ENCODE peak calls at places on chromosomes 4 and X, in nine cellular contexts. G is AG10803, Z is pancreas, X is upper lobe of right lung, F is GM20000, J is tibial artery, O is fibroblast of mammary gland, C is colonic mucosa, U is MCF 10A. M is an unnamed sample.

GRCh38 chrX:118761950-118762725 is 34.7 kb downstream of the IL13RA1 start:
- DNase-seq in J (no peak), Z (no peak), X (no peak), G (no peak), C (no peak), F (peak), O (peak), U (no peak), M (peak)

GRCh38 chr4:158996669-158997074 is 106.2 kb upstream of the RAPGEF2 start:
- DNase-seq in F (no peak), Z (no peak), C (no peak), G (peak), O (peak), U (peak), J (no peak), X (no peak), M (peak)

GRCh38 chr4:109826719-109827118 is 1.1 kb upstream of the RRH start:
- DNase-seq in U (peak), C (no peak), X (no peak), G (peak), Z (no peak), J (no peak), O (peak), F (peak), M (peak)

GRCh38 chr4:121077496-121077895 is 5.2 kb upstream of the NDNF start:
- DNase-seq in F (no peak), G (no peak), C (no peak), O (no peak), J (no peak), Z (no peak), X (no peak), U (peak), M (no peak)

GRCh38 chrX:112642349-112642748 is 37.4 kb downstream of the LHFPL1 start:
- DNase-seq in U (peak), Z (peak), C (peak), F (peak), O (peak), G (peak), X (no peak), J (no peak), M (peak)

GRCh38 chrX:2694868-2695267 is 3.8 kb downstream of the CD99 start:
- DNase-seq in J (no peak), C (no peak), G (no peak), F (no peak), O (peak), Z (no peak), U (no peak), X (no peak), M (no peak)

GRCh38 chr4:183175631-183176232 is 76.7 kb downstream of the WWC2 start:
- DNase-seq in Z (no peak), G (peak), X (no peak), C (no peak), F (no peak), U (no peak), J (no peak), O (no peak), M (peak)

GRCh38 chrX:39012561-39013209 is 211.4 kb downstream of the MID1IP1 start:
- DNase-seq in X (no peak), G (peak), O (peak), U (no peak), Z (no peak), C (no peak), F (no peak), J (no peak), M (peak)

GRCh38 chrX:64206556-64207162 is 1.2 kb upstream of the AMER1 start:
- DNase-seq in G (peak), C (no peak), F (no peak), X (peak), O (no peak), Z (peak), U (no peak), J (no peak), M (peak)

GRCh38 chrX:40202456-40202855 is 104.7 kb upstream of the BCOR start:
- DNase-seq in O (no peak), F (no peak), U (no peak), X (no peak), G (no peak), J (no peak), C (no peak), Z (no peak), M (no peak)

GRCh38 chr4:38667005-38667771 is 3.2 kb downstream of the KLF3 start:
- DNase-seq in X (no peak), O (peak), C (peak), Z (peak), G (peak), F (no peak), J (peak), U (peak), M (peak)

GRCh38 chr4:179843370-179843769 is 2399.8 kb upstream of the TENM3 start:
- DNase-seq in Z (no peak), J (no peak), F (no peak), O (no peak), U (no peak), C (no peak), X (no peak), G (no peak), M (no peak)

GRCh38 chr4:165439981-165440380 is 61.2 kb downstream of the CPE start:
- DNase-seq in F (no peak), U (peak), X (no peak), G (no peak), C (no peak), O (no peak), J (no peak), Z (no peak), M (no peak)

GRCh38 chr4:93810340-93810992 is 18.1 kb upstream of the ATOH1 start:
- DNase-seq in F (no peak), C (peak), Z (peak), G (no peak), J (no peak), U (peak), X (no peak), O (no peak), M (no peak)

GRCh38 chr4:8538703-8539567 is 41.3 kb upstream of the GPR78 start:
- DNase-seq in F (no peak), U (peak), J (no peak), G (peak), X (peak), C (no peak), O (peak), Z (peak), M (peak)

GRCh38 chrX:35665311-35665710 is 132.8 kb upstream of the MAGEB16 start:
- DNase-seq in F (no peak), Z (no peak), C (no peak), U (peak), J (no peak), G (no peak), O (no peak), X (no peak), M (no peak)

GRCh38 chrX:1443496-1444075 is 9.1 kb downstream of the ASMTL start:
- DNase-seq in F (no peak), J (peak), X (peak), G (no peak), U (no peak), Z (peak), C (no peak), O (no peak), M (no peak)

GRCh38 chrX:141733371-141733770 is 34.8 kb upstream of the SPANXD start:
- DNase-seq in Z (no peak), G (no peak), C (no peak), O (peak), X (no peak), J (no peak), U (peak), F (no peak), M (no peak)
- TF ChIP-seq CTCF in Z (no peak), G (no peak), C (no peak), O (no peak), X (no peak), J (no peak), U (no peak), F (no peak), M (no peak)

DNA sequence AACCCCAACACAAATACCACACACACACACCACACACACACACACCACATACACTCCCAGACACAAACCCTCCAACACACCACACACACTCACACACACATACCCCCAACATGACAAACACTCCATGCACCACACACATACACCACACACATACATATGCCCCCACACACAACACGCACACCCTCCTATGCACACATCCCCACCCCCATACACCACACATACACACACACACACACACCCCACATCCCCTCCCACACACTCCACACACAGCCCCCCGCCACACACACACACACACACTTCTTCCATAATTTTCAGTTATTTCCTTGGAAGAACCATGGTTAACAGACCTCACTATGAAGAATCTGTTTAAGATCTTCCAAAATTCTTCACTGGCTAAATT is 173.5 kb upstream of the KCNIP4 start:
- DNase-seq in J (no peak), U (no peak), X (no peak), O (no peak), C (no peak), Z (no peak), F (no peak), G (no peak), M (no peak)
- TF ChIP-seq CTCF in J (no peak), U (no peak), X (no peak), O (no peak), C (no peak), Z (no peak), F (no peak), G (no peak), M (no peak)

GRCh38 chrX:47723689-47724088 is 64.7 kb upstream of the UXT start:
- DNase-seq in G (no peak), O (no peak), U (no peak), F (no peak), C (no peak), X (no peak), J (no peak), Z (no peak), M (no peak)
- TF ChIP-seq CTCF in G (no peak), O (no peak), U (no peak), F (no peak), C (no peak), X (no peak), J (no peak), Z (no peak), M (no peak)

GRCh38 chr4:87497586-87497985 is 31.6 kb downstream of the SPARCL1 start:
- DNase-seq in F (no peak), O (no peak), X (no peak), G (no peak), U (no peak), C (no peak), J (no peak), Z (no peak), M (no peak)
- TF ChIP-seq CTCF in F (no peak), O (no peak), X (no peak), G (no peak), U (no peak), C (no peak), J (no peak), Z (no peak), M (no peak)

GRCh38 chr4:82462415-82462831 is 32.0 kb downstream of the ENOPH1 start:
- DNase-seq in F (peak), J (peak), G (peak), U (peak), X (peak), Z (peak), O (peak), C (peak), M (peak)
- TF ChIP-seq CTCF in F (peak), J (peak), G (peak), U (peak), X (peak), Z (peak), O (peak), C (peak), M (peak)

GRCh38 chrX:13597928-13598327 is 28.5 kb downstream of the EGFL6 start:
- DNase-seq in U (peak), J (no peak), C (no peak), X (no peak), F (no peak), O (peak), G (no peak), Z (peak), M (no peak)

GRCh38 chrX:13599491-13599890 is 30.1 kb downstream of the EGFL6 start:
- DNase-seq in G (no peak), X (no peak), F (no peak), O (no peak), J (no peak), Z (no peak), U (no peak), C (no peak), M (peak)

DNA sequence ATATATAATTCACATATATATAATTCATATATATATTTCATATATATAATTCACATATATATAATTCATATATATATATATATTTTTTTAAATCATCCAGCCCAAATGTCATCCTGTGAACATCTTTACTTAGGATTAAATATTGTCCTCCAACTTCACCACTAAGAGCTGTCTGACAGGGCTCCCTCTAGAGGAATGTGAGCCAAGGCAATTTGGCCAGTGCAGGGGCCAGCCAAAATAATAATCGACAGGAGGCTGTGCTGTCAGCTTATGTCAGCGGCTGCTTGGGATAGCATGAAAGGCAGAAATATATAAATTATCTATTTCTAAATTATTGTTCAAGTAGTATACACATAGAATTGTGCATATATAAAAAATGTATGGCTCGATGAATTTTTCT is 29.5 kb downstream of the EGFL6 start:
- DNase-seq in U (peak), F (no peak), C (no peak), J (no peak), Z (no peak), X (no peak), G (no peak), O (peak), M (peak)
- TF ChIP-seq CTCF in U (peak), F (no peak), C (no peak), J (no peak), Z (no peak), X (no peak), G (peak), O (peak), M (peak)

DNA sequence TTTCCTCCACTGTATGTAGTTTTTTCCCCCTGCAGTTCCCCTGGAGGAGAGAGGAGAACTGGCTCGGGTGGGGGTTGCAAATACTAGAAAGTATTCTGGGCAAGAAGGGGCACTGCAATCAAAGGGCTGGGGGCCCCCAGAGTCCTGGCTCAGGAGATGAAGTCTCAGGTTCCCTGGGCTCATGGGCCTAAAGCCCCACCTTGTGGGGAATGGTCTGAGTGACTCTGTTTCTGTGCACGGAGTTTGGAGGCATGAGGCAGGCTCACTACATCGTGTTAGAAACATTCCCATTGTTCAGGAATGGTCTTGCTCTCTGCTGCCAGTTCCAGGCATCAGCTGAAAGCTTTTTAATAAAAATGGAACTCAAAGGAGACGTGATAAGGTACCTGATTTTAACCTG is 122.5 kb downstream of the TMEM164 start:
- DNase-seq in G (no peak), X (no peak), C (no peak), O (no peak), F (no peak), U (no peak), J (no peak), Z (no peak), M (peak)
- TF ChIP-seq CTCF in G (peak), X (no peak), C (no peak), O (peak), F (no peak), U (no peak), J (no peak), Z (no peak), M (peak)

GRCh38 chrX:9340619-9341304 is 124.1 kb upstream of the TBL1X start:
- DNase-seq in C (peak), F (peak), O (peak), X (no peak), J (peak), G (peak), Z (peak), U (peak), M (peak)

GRCh38 chrX:9342581-9343051 is 122.2 kb upstream of the TBL1X start:
- DNase-seq in U (peak), Z (peak), J (peak), X (peak), G (peak), C (peak), F (no peak), O (peak), M (peak)

GRCh38 chrX:9343971-9344370 is 120.9 kb upstream of the TBL1X start:
- DNase-seq in Z (no peak), U (no peak), X (no peak), C (no peak), O (no peak), F (no peak), G (no peak), J (no peak), M (no peak)

GRCh38 chrX:9339603-9340569 is 125.0 kb upstream of the TBL1X start:
- DNase-seq in Z (no peak), U (no peak), C (no peak), X (no peak), O (no peak), J (peak), F (no peak), G (no peak), M (no peak)

DNA sequence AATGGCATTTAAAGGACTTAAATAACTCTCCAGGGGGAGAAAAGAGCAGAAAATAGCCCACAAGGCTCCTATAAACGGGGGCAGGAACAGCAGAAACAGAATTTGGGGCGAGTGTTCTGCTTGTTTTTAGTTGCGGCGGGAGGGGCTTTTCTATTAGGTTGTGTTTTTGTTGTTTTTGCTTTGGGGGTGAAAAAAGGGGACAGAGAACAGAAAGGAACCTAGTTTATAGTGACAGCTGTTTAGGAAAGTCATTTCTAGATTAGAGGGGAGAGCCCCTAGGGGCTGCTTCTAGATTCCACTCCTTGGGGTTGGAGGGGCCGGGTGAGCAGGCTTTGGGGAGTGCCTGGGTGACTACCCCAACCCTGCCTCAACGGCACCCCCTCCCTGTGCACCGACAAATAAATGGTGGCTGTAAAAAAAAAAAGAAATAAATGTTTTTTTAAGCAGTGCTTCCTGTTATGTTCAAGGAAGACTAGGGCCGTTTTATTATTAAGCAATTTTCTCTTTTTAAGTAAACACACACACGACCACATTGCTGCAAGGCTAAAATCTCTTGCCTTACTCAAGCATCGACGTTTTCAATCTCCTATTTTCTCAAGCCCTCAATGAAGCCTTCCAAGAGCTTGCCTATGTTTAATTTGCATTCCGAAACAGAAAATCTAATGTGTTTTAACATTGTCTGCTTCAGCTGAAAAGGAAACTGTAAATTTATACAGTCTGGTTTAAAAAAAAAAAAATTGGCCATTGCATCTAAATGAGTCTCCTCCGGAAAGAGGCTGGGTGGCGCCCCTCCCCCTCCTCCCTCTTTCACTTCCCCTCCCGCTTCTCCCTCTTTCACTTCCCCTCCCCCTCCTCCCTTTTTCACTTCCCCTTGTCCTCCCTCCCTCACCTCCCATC is 123.3 kb upstream of the TBL1X start:
- DNase-seq in C (peak), G (peak), J (peak), X (peak), F (peak), Z (peak), O (peak), U (peak), M (peak)
- TF ChIP-seq CTCF in C (no peak), G (no peak), J (no peak), X (peak), F (no peak), Z (no peak), O (no peak), U (no peak), M (no peak)

M was measured in cardiac fibroblast.